ENCODE peak calls at places on chromosomes 16 and 17, in five cellular contexts. E, G, Z, X and D are unnamed samples.

GRCh38 chr16:57994778-57995177 is 5.7 kb downstream of the ZNF319 start:
- DNase-seq in Z (peak), E (peak), X (no peak), G (peak), D (no peak)

GRCh38 chr17:69802045-69802740 is 272.8 kb upstream of the KCNJ16 start:
- DNase-seq in E (no peak), X (no peak), Z (no peak), G (no peak), D (no peak)

GRCh38 chr16:73010150-73010676 is 37.7 kb downstream of the ZFHX3 start:
- DNase-seq in X (no peak), E (no peak), G (no peak), Z (no peak), D (no peak)

GRCh38 chr17:81049372-81049911 is 14.5 kb downstream of the BAIAP2 start:
- DNase-seq in Z (no peak), X (no peak), E (no peak), G (peak), D (no peak)

GRCh38 chr16:69831212-69832123 is 69.3 kb downstream of the WWP2 start:
- DNase-seq in E (no peak), X (no peak), G (no peak), Z (no peak), D (no peak)

GRCh38 chr16:88468289-88469129 is 15.4 kb downstream of the ZFPM1 start:
- DNase-seq in G (peak), X (no peak), E (no peak), Z (peak), D (no peak)

GRCh38 chr17:50090971-50091950 is 3.9 kb upstream of the PDK2 start:
- DNase-seq in X (no peak), G (no peak), E (no peak), Z (no peak), D (no peak)

GRCh38 chr17:71085238-71086033 is 916.1 kb downstream of the KCNJ2 start:
- DNase-seq in E (peak), Z (no peak), G (no peak), X (no peak), D (no peak)

GRCh38 chr17:48542114-48542955 is 2.6 kb downstream of the HOXB2 start:
- DNase-seq in Z (peak), G (peak), E (no peak), X (no peak), D (peak)

GRCh38 chr17:57099165-57099564 is 14.1 kb downstream of the AKAP1 start:
- DNase-seq in E (no peak), Z (no peak), G (no peak), X (no peak), D (no peak)

GRCh38 chr16:85253127-85253941 is 141.1 kb upstream of the CIBAR2 start:
- DNase-seq in X (no peak), E (peak), G (peak), Z (peak), D (peak)

GRCh38 chr17:47203984-47204721 is 5.0 kb upstream of the MYL4 start:
- DNase-seq in E (no peak), G (peak), X (no peak), Z (peak), D (no peak)

GRCh38 chr16:69938981-69939820 is 11.9 kb upstream of the CLEC18A start:
- DNase-seq in X (no peak), E (no peak), Z (no peak), G (no peak), D (no peak)

GRCh38 chr17:57249520-57249919 is 6.8 kb upstream of the MSI2 start:
- DNase-seq in E (no peak), X (no peak), Z (no peak), G (no peak), D (no peak)

GRCh38 chr17:49762148-49762941 is 1.6 kb downstream of the FAM117A start:
- DNase-seq in G (no peak), Z (no peak), E (no peak), X (peak), D (no peak)

GRCh38 chr17:28811594-28812135 is 30.9 kb downstream of the FAM222B start:
- DNase-seq in G (peak), Z (no peak), E (no peak), X (no peak), D (no peak)

GRCh38 chr17:28575126-28575795 is 1.4 kb downstream of the ALDOC start:
- DNase-seq in E (no peak), G (no peak), Z (no peak), X (no peak), D (no peak)